ENCODE peak calls at places on chromosomes 3 and 15, in eight cellular contexts. One of them, this sample, is unnamed.

GRCh38 chr15:97875025-97875512 is 85.4 kb upstream of the ARRDC4 start:
- DNase-seq in spleen: no peak
- DNase-seq in suprapubic skin: no peak
- DNase-seq in HL-60: no peak
- DNase-seq in Panc1: no peak
- DNase-seq in esophagus muscularis mucosa: no peak
- DNase-seq in HepG2: no peak
- DNase-seq in stomach: no peak
- DNase-seq in this sample: no peak

GRCh38 chr3:17158941-17159682 is 274.4 kb downstream of the PLCL2 start:
- DNase-seq in spleen: no peak
- DNase-seq in suprapubic skin: no peak
- DNase-seq in HL-60: no peak
- DNase-seq in Panc1: no peak
- DNase-seq in esophagus muscularis mucosa: no peak
- DNase-seq in HepG2: no peak
- DNase-seq in stomach: no peak
- DNase-seq in this sample: no peak

GRCh38 chr3:138072816-138073215 is 42.6 kb downstream of the DZIP1L start:
- DNase-seq in spleen: no peak
- DNase-seq in suprapubic skin: no peak
- DNase-seq in HL-60: no peak
- DNase-seq in Panc1: no peak
- DNase-seq in esophagus muscularis mucosa: no peak
- DNase-seq in HepG2: no peak
- DNase-seq in stomach: no peak
- DNase-seq in this sample: no peak

GRCh38 chr15:92101706-92102434 is 248.4 kb downstream of the SLCO3A1 start:
- DNase-seq in spleen: no peak
- DNase-seq in suprapubic skin: no peak
- DNase-seq in HL-60: no peak
- DNase-seq in Panc1: no peak
- DNase-seq in esophagus muscularis mucosa: no peak
- DNase-seq in HepG2: no peak
- DNase-seq in stomach: no peak
- DNase-seq in this sample: no peak

GRCh38 chr3:133448478-133449122 is 48.7 kb downstream of the BFSP2 start:
- DNase-seq in spleen: peak
- DNase-seq in suprapubic skin: no peak
- DNase-seq in HL-60: no peak
- DNase-seq in Panc1: no peak
- DNase-seq in esophagus muscularis mucosa: no peak
- DNase-seq in HepG2: no peak
- DNase-seq in stomach: no peak
- DNase-seq in this sample: no peak

GRCh38 chr3:21750291-21750690 is 719 bp downstream of the ZNF385D start:
- DNase-seq in spleen: no peak
- DNase-seq in suprapubic skin: no peak
- DNase-seq in HL-60: no peak
- DNase-seq in Panc1: no peak
- DNase-seq in esophagus muscularis mucosa: no peak
- DNase-seq in HepG2: no peak
- DNase-seq in stomach: no peak
- DNase-seq in this sample: no peak

GRCh38 chr3:149186219-149186618 is 35.4 kb downstream of the CP start:
- DNase-seq in spleen: no peak
- DNase-seq in suprapubic skin: no peak
- DNase-seq in HL-60: no peak
- DNase-seq in Panc1: no peak
- DNase-seq in esophagus muscularis mucosa: no peak
- DNase-seq in HepG2: no peak
- DNase-seq in stomach: no peak
- DNase-seq in this sample: no peak

GRCh38 chr3:33173103-33173502 is 45.5 kb downstream of the SUSD5 start:
- DNase-seq in spleen: no peak
- DNase-seq in suprapubic skin: no peak
- DNase-seq in HL-60: no peak
- DNase-seq in Panc1: no peak
- DNase-seq in esophagus muscularis mucosa: no peak
- DNase-seq in HepG2: no peak
- DNase-seq in stomach: no peak
- DNase-seq in this sample: no peak

GRCh38 chr3:54087581-54088410 is 34.6 kb upstream of the CACNA2D3 start:
- DNase-seq in spleen: no peak
- DNase-seq in suprapubic skin: no peak
- DNase-seq in HL-60: no peak
- DNase-seq in Panc1: no peak
- DNase-seq in esophagus muscularis mucosa: peak
- DNase-seq in HepG2: no peak
- DNase-seq in stomach: no peak
- DNase-seq in this sample: no peak

GRCh38 chr15:57506422-57506821 is 85.3 kb upstream of the MYZAP start:
- DNase-seq in spleen: no peak
- DNase-seq in suprapubic skin: no peak
- DNase-seq in HL-60: no peak
- DNase-seq in Panc1: no peak
- DNase-seq in esophagus muscularis mucosa: no peak
- DNase-seq in HepG2: no peak
- DNase-seq in stomach: no peak
- DNase-seq in this sample: no peak

GRCh38 chr15:99104788-99105515 is at the start of gene SYNM:
- DNase-seq in spleen: peak
- DNase-seq in suprapubic skin: no peak
- DNase-seq in HL-60: peak
- DNase-seq in Panc1: no peak
- DNase-seq in esophagus muscularis mucosa: no peak
- DNase-seq in HepG2: peak
- DNase-seq in stomach: peak
- DNase-seq in this sample: peak

GRCh38 chr15:64717735-64718495 is 57.5 kb downstream of the RBPMS2 start:
- DNase-seq in spleen: peak
- DNase-seq in suprapubic skin: no peak
- DNase-seq in HL-60: no peak
- DNase-seq in Panc1: no peak
- DNase-seq in esophagus muscularis mucosa: no peak
- DNase-seq in HepG2: no peak
- DNase-seq in stomach: no peak
- DNase-seq in this sample: no peak

GRCh38 chr3:51354766-51355615 is 30.1 kb upstream of the MANF start:
- DNase-seq in spleen: no peak
- DNase-seq in suprapubic skin: no peak
- DNase-seq in HL-60: no peak
- DNase-seq in Panc1: no peak
- DNase-seq in esophagus muscularis mucosa: no peak
- DNase-seq in HepG2: no peak
- DNase-seq in stomach: no peak
- DNase-seq in this sample: no peak

GRCh38 chr3:33218446-33219174 is at the start of gene SUSD5:
- DNase-seq in spleen: no peak
- DNase-seq in suprapubic skin: no peak
- DNase-seq in HL-60: no peak
- DNase-seq in Panc1: no peak
- DNase-seq in esophagus muscularis mucosa: no peak
- DNase-seq in HepG2: no peak
- DNase-seq in stomach: no peak
- DNase-seq in this sample: no peak

GRCh38 chr3:17088602-17089313 is 204.0 kb downstream of the PLCL2 start:
- DNase-seq in spleen: no peak
- DNase-seq in suprapubic skin: no peak
- DNase-seq in HL-60: no peak
- DNase-seq in Panc1: no peak
- DNase-seq in esophagus muscularis mucosa: no peak
- DNase-seq in HepG2: no peak
- DNase-seq in stomach: no peak
- DNase-seq in this sample: no peak

GRCh38 chr3:101719604-101720185 is 4.7 kb upstream of the CEP97 start:
- DNase-seq in spleen: no peak
- DNase-seq in suprapubic skin: no peak
- DNase-seq in HL-60: peak
- DNase-seq in Panc1: no peak
- DNase-seq in esophagus muscularis mucosa: no peak
- DNase-seq in HepG2: no peak
- DNase-seq in stomach: no peak
- DNase-seq in this sample: no peak

GRCh38 chr3:49647741-49648140 is 26.4 kb upstream of the APEH start:
- DNase-seq in spleen: no peak
- DNase-seq in suprapubic skin: no peak
- DNase-seq in HL-60: no peak
- DNase-seq in Panc1: no peak
- DNase-seq in esophagus muscularis mucosa: no peak
- DNase-seq in HepG2: no peak
- DNase-seq in stomach: no peak
- DNase-seq in this sample: no peak

GRCh38 chr15:31457631-31458526 is 131.2 kb downstream of the KLF13 start:
- DNase-seq in spleen: peak
- DNase-seq in suprapubic skin: peak
- DNase-seq in HL-60: no peak
- DNase-seq in Panc1: no peak
- DNase-seq in esophagus muscularis mucosa: no peak
- DNase-seq in HepG2: no peak
- DNase-seq in stomach: peak
- DNase-seq in this sample: no peak

GRCh38 chr3:31277582-31277981 is 255.1 kb upstream of the STT3B start:
- DNase-seq in spleen: peak
- DNase-seq in suprapubic skin: no peak
- DNase-seq in HL-60: no peak
- DNase-seq in Panc1: no peak
- DNase-seq in esophagus muscularis mucosa: no peak
- DNase-seq in HepG2: no peak
- DNase-seq in stomach: no peak
- DNase-seq in this sample: no peak

GRCh38 chr15:79002631-79003030 is 57.8 kb upstream of the CTSH start:
- DNase-seq in spleen: no peak
- DNase-seq in suprapubic skin: no peak
- DNase-seq in HL-60: peak
- DNase-seq in Panc1: no peak
- DNase-seq in esophagus muscularis mucosa: no peak
- DNase-seq in HepG2: no peak
- DNase-seq in stomach: no peak
- DNase-seq in this sample: no peak

GRCh38 chr3:45126730-45127129 is 19.4 kb downstream of the CDCP1 start:
- DNase-seq in spleen: no peak
- DNase-seq in suprapubic skin: no peak
- DNase-seq in HL-60: no peak
- DNase-seq in Panc1: no peak
- DNase-seq in esophagus muscularis mucosa: no peak
- DNase-seq in HepG2: no peak
- DNase-seq in stomach: no peak
- DNase-seq in this sample: no peak

GRCh38 chr3:162984752-162985151 is 1488.1 kb downstream of the OTOL1 start:
- DNase-seq in spleen: no peak
- DNase-seq in suprapubic skin: no peak
- DNase-seq in HL-60: no peak
- DNase-seq in Panc1: no peak
- DNase-seq in esophagus muscularis mucosa: no peak
- DNase-seq in HepG2: no peak
- DNase-seq in stomach: no peak
- DNase-seq in this sample: no peak

GRCh38 chr15:85726446-85726845 is 68.3 kb downstream of the KLHL25 start:
- DNase-seq in spleen: no peak
- DNase-seq in suprapubic skin: no peak
- DNase-seq in HL-60: no peak
- DNase-seq in Panc1: no peak
- DNase-seq in esophagus muscularis mucosa: no peak
- DNase-seq in HepG2: no peak
- DNase-seq in stomach: no peak
- DNase-seq in this sample: no peak
- TF ChIP-seq POLR2AphosphoS5 in spleen: no peak
- TF ChIP-seq POLR2AphosphoS5 in suprapubic skin: no peak
- TF ChIP-seq POLR2AphosphoS5 in HL-60: no peak
- TF ChIP-seq POLR2AphosphoS5 in Panc1: no peak
- TF ChIP-seq POLR2AphosphoS5 in esophagus muscularis mucosa: no peak
- TF ChIP-seq POLR2AphosphoS5 in HepG2: no peak
- TF ChIP-seq POLR2AphosphoS5 in stomach: no peak
- TF ChIP-seq POLR2AphosphoS5 in this sample: no peak

DNA sequence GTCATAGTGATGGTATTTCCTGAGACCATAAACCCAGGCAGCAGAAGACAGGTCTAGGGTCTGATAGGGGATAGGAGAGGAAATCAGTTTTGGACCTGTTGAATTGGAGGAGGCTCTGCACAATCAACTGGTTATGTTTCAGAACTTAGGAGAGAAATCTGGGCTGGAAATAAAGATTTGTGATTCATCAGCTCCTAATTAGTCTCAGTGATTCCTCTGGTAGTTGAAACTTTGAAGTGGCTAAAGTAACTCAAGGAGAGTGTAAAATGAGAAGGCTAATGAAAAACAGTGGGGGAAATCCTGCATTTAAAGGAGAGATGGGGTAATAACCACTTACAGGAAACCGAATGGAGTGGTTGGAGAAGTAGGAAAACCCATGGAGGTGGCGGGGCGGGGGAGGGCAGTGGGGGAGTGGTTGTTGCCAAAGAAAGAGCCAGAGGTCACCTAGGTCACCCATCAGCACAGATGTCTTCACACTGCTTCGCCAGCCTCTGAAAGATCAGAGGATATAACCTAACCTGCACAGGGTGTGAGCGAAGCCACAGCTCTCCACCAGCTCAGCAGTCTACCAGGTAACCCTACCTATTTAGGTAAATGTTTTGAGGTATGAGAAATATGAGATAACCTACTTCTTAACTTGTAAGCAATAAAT is 32.6 kb downstream of the MAP2K5 start:
- DNase-seq in spleen: no peak
- DNase-seq in suprapubic skin: no peak
- DNase-seq in HL-60: peak
- DNase-seq in Panc1: no peak
- DNase-seq in esophagus muscularis mucosa: no peak
- DNase-seq in HepG2: no peak
- DNase-seq in stomach: no peak
- DNase-seq in this sample: no peak
- H3K4me3 ChIP-seq in spleen: no peak
- H3K4me3 ChIP-seq in suprapubic skin: no peak
- H3K4me3 ChIP-seq in HL-60: no peak
- H3K4me3 ChIP-seq in Panc1: no peak
- H3K4me3 ChIP-seq in esophagus muscularis mucosa: no peak
- H3K4me3 ChIP-seq in HepG2: no peak
- H3K4me3 ChIP-seq in stomach: no peak
- H3K4me3 ChIP-seq in this sample: no peak

DNA sequence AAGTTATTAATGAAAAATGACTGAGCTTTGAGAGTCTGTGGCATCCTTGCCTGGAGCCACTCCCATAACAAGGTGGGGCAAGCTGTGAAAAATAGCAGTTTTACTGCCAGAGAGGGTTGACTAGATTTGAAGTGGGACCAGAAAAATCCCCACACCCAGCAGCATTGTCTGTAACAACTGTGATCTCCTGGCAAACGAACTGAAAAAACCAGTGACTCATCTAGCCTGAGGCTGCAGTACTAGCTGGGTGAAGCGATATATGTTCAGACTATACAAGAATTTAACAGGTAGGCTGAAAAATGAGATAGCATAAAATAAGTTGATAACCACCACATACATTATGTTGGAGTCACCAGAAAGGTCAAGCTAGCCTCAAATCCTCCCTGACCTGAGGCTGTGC is 64.0 kb downstream of the DPH6 start:
- DNase-seq in spleen: no peak
- DNase-seq in suprapubic skin: no peak
- DNase-seq in HL-60: no peak
- DNase-seq in Panc1: peak
- DNase-seq in esophagus muscularis mucosa: no peak
- DNase-seq in HepG2: no peak
- DNase-seq in stomach: no peak
- DNase-seq in this sample: no peak
- TF ChIP-seq POLR2AphosphoS5 in spleen: no peak
- TF ChIP-seq POLR2AphosphoS5 in suprapubic skin: no peak
- TF ChIP-seq POLR2AphosphoS5 in HL-60: no peak
- TF ChIP-seq POLR2AphosphoS5 in Panc1: no peak
- TF ChIP-seq POLR2AphosphoS5 in esophagus muscularis mucosa: no peak
- TF ChIP-seq POLR2AphosphoS5 in HepG2: no peak
- TF ChIP-seq POLR2AphosphoS5 in stomach: no peak
- TF ChIP-seq POLR2AphosphoS5 in this sample: no peak

GRCh38 chr15:73383310-73384185 is 14.8 kb upstream of the HCN4 start:
- DNase-seq in spleen: peak
- DNase-seq in suprapubic skin: no peak
- DNase-seq in HL-60: no peak
- DNase-seq in Panc1: no peak
- DNase-seq in esophagus muscularis mucosa: no peak
- DNase-seq in HepG2: no peak
- DNase-seq in stomach: no peak
- DNase-seq in this sample: no peak
- H3K4me3 ChIP-seq in spleen: no peak
- H3K4me3 ChIP-seq in suprapubic skin: no peak
- H3K4me3 ChIP-seq in HL-60: no peak
- H3K4me3 ChIP-seq in Panc1: no peak
- H3K4me3 ChIP-seq in esophagus muscularis mucosa: no peak
- H3K4me3 ChIP-seq in HepG2: no peak
- H3K4me3 ChIP-seq in stomach: no peak
- H3K4me3 ChIP-seq in this sample: no peak

This sample was measured in breast epithelium.